ENCODE peak calls at places on chromosome 18, in eight cellular contexts. M, X, A, K, G, O, B and F are unnamed samples.

GRCh38 chr18:45837283-45838070 is 12.0 kb downstream of the SIGLEC15 start:
- DNase-seq in M (peak), X (peak), A (peak), K (peak), G (peak), O (peak), B (peak), F (no peak)

GRCh38 chr18:13563390-13563805 is 163.0 kb downstream of the FAM210A start:
- DNase-seq in M (no peak), X (peak), A (no peak), K (no peak), G (no peak), O (no peak), B (no peak), F (no peak)

GRCh38 chr18:3088444-3088843 is 75.5 kb upstream of the LPIN2 start:
- DNase-seq in M (no peak), X (no peak), A (no peak), K (no peak), G (no peak), O (no peak), B (no peak), F (no peak)

GRCh38 chr18:9104244-9104901 is 1.9 kb downstream of the NDUFV2 start:
- DNase-seq in M (no peak), X (no peak), A (no peak), K (no peak), G (no peak), O (no peak), B (no peak), F (no peak)

GRCh38 chr18:31049189-31049588 is 6.6 kb upstream of the DSC3 start:
- DNase-seq in M (no peak), X (no peak), A (no peak), K (no peak), G (no peak), O (no peak), B (no peak), F (no peak)

GRCh38 chr18:457120-457519 is 43.4 kb downstream of the COLEC12 start:
- DNase-seq in M (no peak), X (peak), A (no peak), K (no peak), G (no peak), O (peak), B (no peak), F (peak)

GRCh38 chr18:63433349-63433866 is 11.1 kb upstream of the VPS4B start:
- DNase-seq in M (no peak), X (no peak), A (no peak), K (no peak), G (no peak), O (no peak), B (no peak), F (no peak)

GRCh38 chr18:57630002-57630758 is 8.5 kb upstream of the NARS1 start:
- DNase-seq in M (peak), X (peak), A (peak), K (peak), G (peak), O (peak), B (peak), F (peak)